ENCODE peak calls at places on chromosomes 12 and 14, in nine cellular contexts. Y, B, E, M, H, A, R, L and O are unnamed samples.

GRCh38 chr12:42308390-42308789 is 17.5 kb downstream of the ZCRB1 start:
- DNase-seq in M (no peak), Y (no peak), L (no peak), R (no peak), B (no peak), E (no peak), A (no peak), H (no peak), O (no peak)

GRCh38 chr12:6606331-6607131 is 648 bp downstream of the CHD4 start:
- DNase-seq in B (no peak), R (peak), E (peak), M (peak), H (no peak), Y (peak), A (peak), L (peak), O (peak)

GRCh38 chr14:41568979-41569378 is 37.7 kb upstream of the LRFN5 start:
- DNase-seq in H (no peak), B (no peak), L (no peak), E (no peak), R (no peak), M (no peak), Y (no peak), A (no peak), O (no peak)

GRCh38 chr14:79442776-79443175 is 768.5 kb downstream of the DIO2 start:
- DNase-seq in B (no peak), H (no peak), E (no peak), Y (no peak), M (no peak), R (no peak), A (no peak), L (no peak), O (no peak)

GRCh38 chr14:52325126-52325525 is 11.0 kb downstream of the PTGER2 start:
- DNase-seq in L (no peak), A (no peak), E (no peak), M (no peak), R (no peak), H (no peak), B (no peak), Y (peak), O (no peak)

GRCh38 chr14:77565289-77566081 is 51.0 kb downstream of the SPTLC2 start:
- DNase-seq in H (no peak), L (no peak), B (no peak), M (no peak), E (no peak), Y (peak), A (no peak), R (no peak), O (no peak)

GRCh38 chr12:91804533-91804932 is 341.1 kb downstream of the BTG1 start:
- DNase-seq in L (no peak), H (no peak), M (no peak), A (no peak), R (no peak), E (no peak), Y (peak), B (no peak), O (peak)

GRCh38 chr14:95360828-95361227 is 41.1 kb upstream of the CLMN start:
- DNase-seq in B (no peak), H (no peak), R (no peak), Y (no peak), A (no peak), E (no peak), L (no peak), M (no peak), O (no peak)

GRCh38 chr14:100340454-100340813 is 17.3 kb downstream of the SLC25A47 start:
- DNase-seq in R (no peak), E (no peak), H (no peak), B (no peak), Y (no peak), L (no peak), M (no peak), A (peak), O (peak)

GRCh38 chr12:115201928-115202327 is 518.0 kb upstream of the TBX3 start:
- DNase-seq in L (no peak), E (peak), M (no peak), B (no peak), R (no peak), A (no peak), Y (no peak), H (no peak), O (no peak)

GRCh38 chr12:18297883-18298282 is 36.6 kb downstream of the PIK3C2G start:
- DNase-seq in A (no peak), E (no peak), R (no peak), B (no peak), M (no peak), H (no peak), L (no peak), Y (no peak), O (no peak)

GRCh38 chr12:131808744-131809371 is 19.3 kb upstream of the MMP17 start:
- DNase-seq in R (no peak), L (no peak), H (no peak), M (no peak), E (peak), A (peak), Y (no peak), B (no peak), O (no peak)

GRCh38 chr12:82783456-82783855 is 96.8 kb downstream of the TMTC2 start:
- DNase-seq in E (no peak), R (no peak), B (no peak), A (no peak), M (no peak), Y (no peak), L (no peak), H (no peak), O (no peak)

GRCh38 chr12:12286441-12286840 is 19.6 kb upstream of the LRP6 start:
- DNase-seq in B (no peak), Y (no peak), E (no peak), R (no peak), L (no peak), M (no peak), H (no peak), A (no peak), O (no peak)

GRCh38 chr12:53989227-53990113 is 4.5 kb downstream of the HOXC10 start:
- DNase-seq in B (no peak), A (no peak), Y (peak), R (peak), L (no peak), E (peak), H (no peak), M (no peak), O (no peak)

GRCh38 chr12:90575995-90576394 is 379.0 kb downstream of the CCER1 start:
- DNase-seq in R (no peak), M (no peak), Y (no peak), A (no peak), L (no peak), E (peak), H (peak), B (no peak), O (no peak)

GRCh38 chr14:96176811-96177211 is 27.8 kb upstream of the BDKRB2 start:
- DNase-seq in R (no peak), L (no peak), A (no peak), Y (peak), M (no peak), B (peak), E (peak), H (no peak), O (no peak)

GRCh38 chr12:92927436-92928116 is 1.5 kb downstream of the EEA1 start:
- DNase-seq in L (no peak), E (peak), Y (peak), A (no peak), M (no peak), R (peak), H (no peak), B (peak), O (no peak)

GRCh38 chr12:128810182-128811127 is 13.3 kb downstream of the SLC15A4 start:
- DNase-seq in H (no peak), A (peak), E (no peak), M (no peak), Y (peak), R (peak), B (peak), L (no peak), O (no peak)

GRCh38 chr12:130976171-130976720 is 22.5 kb downstream of the ADGRD1 start:
- DNase-seq in M (no peak), B (no peak), Y (no peak), A (peak), H (no peak), R (no peak), L (no peak), E (no peak), O (no peak)

GRCh38 chr12:107525719-107526554 is 159.7 kb upstream of the PWP1 start:
- DNase-seq in R (no peak), E (no peak), Y (no peak), A (peak), L (no peak), B (no peak), M (no peak), H (no peak), O (peak)

GRCh38 chr12:93813972-93814821 is 137.0 kb downstream of the CRADD start:
- DNase-seq in Y (peak), R (no peak), B (no peak), M (no peak), H (peak), E (peak), A (no peak), L (peak), O (no peak)

GRCh38 chr14:102501751-102502315 is 7.7 kb downstream of the ANKRD9 start:
- DNase-seq in E (no peak), H (no peak), A (no peak), Y (no peak), L (no peak), B (no peak), M (no peak), R (no peak), O (no peak)

GRCh38 chr12:10716704-10717315 is 6.3 kb downstream of the YBX3 start:
- DNase-seq in B (peak), H (peak), A (no peak), M (no peak), R (peak), E (peak), Y (peak), L (peak), O (peak)

GRCh38 chr12:42130670-42131402 is 13.8 kb downstream of the GXYLT1 start:
- DNase-seq in M (no peak), A (no peak), L (no peak), Y (peak), B (peak), E (peak), R (no peak), H (no peak), O (no peak)

GRCh38 chr14:105783707-105784106 is 257.3 kb downstream of the TMEM121 start:
- DNase-seq in B (no peak), E (no peak), R (no peak), L (no peak), M (no peak), A (no peak), Y (no peak), H (no peak), O (no peak)

GRCh38 chr14:48937796-48938195 is 648.4 kb downstream of the RPS29 start:
- DNase-seq in A (no peak), B (no peak), E (peak), L (no peak), Y (no peak), R (peak), M (no peak), H (no peak), O (peak)

GRCh38 chr12:56469007-56469930 is 891 bp downstream of the SPRYD4 start:
- DNase-seq in R (no peak), M (no peak), B (no peak), A (no peak), E (no peak), Y (no peak), L (no peak), H (no peak), O (peak)

GRCh38 chr14:104981699-104982541 is 3.7 kb upstream of the CLBA1 start:
- DNase-seq in B (no peak), A (no peak), R (no peak), Y (peak), M (no peak), H (no peak), E (no peak), L (peak), O (peak)

GRCh38 chr14:56751471-56751870 is 58.8 kb downstream of the OTX2 start:
- DNase-seq in L (no peak), H (no peak), M (no peak), Y (no peak), A (no peak), R (peak), E (no peak), B (no peak), O (no peak)

GRCh38 chr14:104094709-104095425 is 9.4 kb downstream of the ASPG start:
- DNase-seq in L (peak), R (peak), B (peak), A (peak), M (peak), H (no peak), E (peak), Y (peak), O (peak)

GRCh38 chr12:105262461-105263184 is 26.6 kb upstream of the APPL2 start:
- DNase-seq in R (no peak), E (no peak), M (no peak), B (no peak), A (no peak), L (no peak), Y (peak), H (no peak), O (no peak)

GRCh38 chr12:57087689-57088441 is 1.0 kb upstream of the NAB2 start:
- DNase-seq in H (no peak), Y (peak), E (peak), L (peak), B (peak), M (peak), R (peak), A (peak), O (peak)

GRCh38 chr12:51887476-51888315 is at the start of gene ANKRD33:
- DNase-seq in M (no peak), E (peak), Y (no peak), R (peak), H (no peak), A (no peak), L (no peak), B (no peak), O (peak)

GRCh38 chr12:108833757-108834472 is 23.5 kb downstream of the SSH1 start:
- DNase-seq in M (no peak), H (no peak), R (no peak), L (peak), B (peak), A (no peak), E (peak), Y (peak), O (no peak)

GRCh38 chr14:68249534-68250517 is 430.2 kb downstream of the RAD51B start:
- DNase-seq in Y (peak), L (no peak), M (no peak), A (no peak), R (no peak), H (no peak), B (peak), E (peak), O (peak)

GRCh38 chr12:1663440-1664132 is 27.3 kb upstream of the ADIPOR2 start:
- DNase-seq in R (no peak), M (no peak), H (no peak), E (no peak), B (no peak), L (no peak), A (no peak), Y (no peak), O (no peak)

GRCh38 chr12:82144505-82144904 is 213.7 kb downstream of the CCDC59 start:
- DNase-seq in Y (no peak), E (no peak), L (no peak), B (no peak), A (no peak), R (no peak), H (no peak), M (no peak), O (no peak)